ENCODE peak calls at places on chromosomes 4 and X, in ten cellular contexts. Q is suprapubic skin, I is transverse colon, V is GM12892, N is GM12878, P is GM12891, T is HepG2, R is stomach, D is breast epithelium, H is H1. J is an unnamed sample.

GRCh38 chr4:109278594-109279031 is 23.8 kb downstream of the COL25A1 start:
- DNase-seq in N (peak), R (no peak), Q (no peak), T (no peak), D (no peak), I (no peak), H (no peak), P (no peak), V (no peak), J (no peak)

GRCh38 chrX:11791090-11791489 is 33.1 kb downstream of the MSL3 start:
- DNase-seq in V (no peak), H (no peak), Q (no peak), R (no peak), D (no peak), I (no peak), T (no peak), N (no peak), P (no peak), J (no peak)

GRCh38 chr4:2962099-2962455 is 1.1 kb downstream of the NOP14 start:
- DNase-seq in D (no peak), N (no peak), T (no peak), I (no peak), P (no peak), R (no peak), Q (no peak), H (no peak), V (no peak), J (no peak)

GRCh38 chr4:16045687-16046086 is 38.1 kb downstream of the PROM1 start:
- DNase-seq in T (no peak), P (no peak), Q (no peak), N (no peak), R (no peak), D (no peak), H (no peak), I (no peak), V (no peak), J (no peak)

GRCh38 chr4:5884804-5885203 is 8.1 kb downstream of the CRMP1 start:
- DNase-seq in D (no peak), V (no peak), H (no peak), I (no peak), T (no peak), R (no peak), P (no peak), Q (no peak), N (no peak), J (no peak)

GRCh38 chrX:68761086-68761485 is 67.7 kb upstream of the EFNB1 start:
- DNase-seq in N (no peak), P (no peak), I (no peak), D (no peak), T (no peak), V (no peak), R (no peak), Q (no peak), H (no peak), J (no peak)

GRCh38 chr4:142703694-142704309 is 142.3 kb downstream of the INPP4B start:
- DNase-seq in N (no peak), R (no peak), P (no peak), V (no peak), Q (no peak), I (no peak), H (no peak), D (no peak), T (no peak), J (no peak)

GRCh38 chr4:41525129-41525528 is 12.8 kb upstream of the LIMCH1 start:
- DNase-seq in N (no peak), I (no peak), V (no peak), D (no peak), H (peak), Q (no peak), R (no peak), P (no peak), T (no peak), J (peak)

GRCh38 chr4:187064033-187064432 is 340.4 kb upstream of the FAT1 start:
- DNase-seq in I (no peak), R (no peak), N (no peak), T (no peak), D (no peak), P (no peak), V (no peak), H (no peak), Q (no peak), J (no peak)

GRCh38 chr4:1136028-1136427 is 22.7 kb upstream of the RNF212 start:
- DNase-seq in I (peak), V (no peak), R (no peak), N (no peak), D (no peak), H (no peak), Q (no peak), T (no peak), P (no peak), J (no peak)

GRCh38 chrX:96776966-96777365 is 92.3 kb downstream of the DIAPH2 start:
- DNase-seq in Q (no peak), V (no peak), H (no peak), D (no peak), T (no peak), R (no peak), P (no peak), N (no peak), I (no peak), J (no peak)

GRCh38 chr4:125772680-125773079 is 457.9 kb downstream of the FAT4 start:
- DNase-seq in D (no peak), T (no peak), V (no peak), N (no peak), H (no peak), Q (no peak), I (no peak), R (no peak), P (no peak), J (no peak)

GRCh38 chr4:156945532-156945931 is 26.1 kb downstream of the PDGFC start:
- DNase-seq in I (no peak), V (no peak), H (no peak), T (no peak), Q (no peak), N (no peak), R (no peak), D (no peak), P (no peak), J (no peak)

GRCh38 chrX:18288716-18289115 is 65.8 kb downstream of the SCML2 start:
- DNase-seq in N (no peak), P (no peak), D (no peak), I (no peak), V (no peak), H (no peak), Q (no peak), R (no peak), T (no peak), J (no peak)

GRCh38 chrX:50614460-50614859 is 143.8 kb upstream of the DGKK start:
- DNase-seq in P (no peak), T (no peak), N (no peak), R (no peak), V (no peak), I (no peak), H (no peak), Q (no peak), D (no peak), J (no peak)

GRCh38 chrX:83759872-83760271 is 101.1 kb upstream of the CYLC1 start:
- DNase-seq in T (peak), V (no peak), I (no peak), R (no peak), N (no peak), P (no peak), Q (no peak), H (no peak), D (no peak), J (no peak)

GRCh38 chrX:132833373-132833772 is 125.1 kb downstream of the HS6ST2 start:
- DNase-seq in T (no peak), N (no peak), V (no peak), I (no peak), R (no peak), Q (no peak), P (no peak), D (no peak), H (no peak), J (no peak)

GRCh38 chrX:97637289-97637688 is 753.6 kb downstream of the RPA4 start:
- DNase-seq in D (no peak), H (no peak), R (no peak), P (no peak), T (no peak), N (no peak), Q (no peak), I (no peak), V (no peak), J (no peak)

GRCh38 chr4:143380651-143381050 is 44.0 kb downstream of the GAB1 start:
- DNase-seq in I (no peak), R (no peak), P (no peak), Q (no peak), N (no peak), D (no peak), T (peak), H (no peak), V (no peak), J (no peak)

GRCh38 chr4:158068063-158068462 is 104.8 kb downstream of the GASK1B start:
- DNase-seq in V (no peak), R (no peak), N (no peak), D (no peak), Q (no peak), I (no peak), T (no peak), H (no peak), P (no peak), J (no peak)

DNA sequence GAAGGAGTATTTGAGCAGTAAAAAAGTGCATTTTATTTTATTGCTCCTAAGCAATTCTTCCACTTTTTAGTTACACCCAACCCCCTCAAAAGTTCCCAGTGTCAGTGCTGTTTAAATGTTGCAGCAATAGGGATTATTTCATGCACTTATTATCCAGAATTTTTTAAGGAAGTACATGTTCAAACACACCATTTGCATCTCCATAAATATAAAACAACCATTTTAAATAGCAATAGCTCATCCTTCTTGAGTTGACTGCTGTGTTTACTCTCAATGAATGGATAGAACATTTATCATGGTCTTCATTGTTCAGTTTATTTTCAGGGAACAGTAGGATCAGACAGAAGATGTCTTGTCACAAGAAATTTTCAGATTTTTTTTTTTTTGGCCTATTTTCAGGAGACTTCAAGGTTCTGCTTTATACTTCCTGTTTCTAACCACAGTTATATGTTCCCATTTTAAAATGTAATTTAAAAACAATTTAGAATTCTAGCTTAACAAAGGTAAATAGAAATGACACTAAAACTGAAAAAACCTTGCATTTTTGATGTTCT is 171.9 kb downstream of the TMA16 start:
- DNase-seq in V (no peak), N (no peak), T (no peak), R (no peak), H (no peak), D (no peak), I (no peak), P (no peak), Q (no peak), J (no peak)
- TF ChIP-seq POLR2AphosphoS5 in V (no peak), N (no peak), T (no peak), R (no peak), H (no peak), D (no peak), I (no peak), P (no peak), Q (no peak), J (no peak)

GRCh38 chrX:47776301-47776700 is 60.4 kb upstream of the ZNF81 start:
- DNase-seq in R (no peak), P (no peak), V (no peak), I (no peak), H (no peak), T (no peak), N (no peak), D (no peak), Q (no peak), J (no peak)

GRCh38 chrX:47772764-47773163 is 63.9 kb upstream of the ZNF81 start:
- DNase-seq in H (no peak), D (no peak), I (no peak), V (no peak), Q (no peak), P (no peak), T (no peak), R (no peak), N (no peak), J (no peak)

DNA sequence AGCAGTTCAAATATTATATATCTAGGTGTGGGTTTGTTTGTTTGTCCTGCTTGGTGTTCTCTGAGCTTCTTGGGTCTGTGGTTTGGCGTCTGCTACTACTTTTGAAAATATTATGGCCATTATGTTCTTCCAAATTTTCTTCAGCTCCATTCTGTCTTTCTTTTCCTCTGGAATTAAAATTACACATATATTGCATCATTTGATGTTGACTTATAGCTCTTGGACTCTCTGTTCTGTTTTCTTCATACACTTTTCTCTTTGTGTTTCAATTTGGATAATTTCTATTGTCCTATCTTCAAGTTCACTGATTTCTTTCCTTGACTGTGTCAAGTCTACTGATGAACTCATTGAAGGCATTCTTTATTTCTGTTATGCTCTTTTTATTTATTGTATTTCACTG is 65.2 kb upstream of the ZNF81 start:
- DNase-seq in H (no peak), I (no peak), V (no peak), R (no peak), N (no peak), Q (no peak), T (no peak), P (no peak), D (no peak), J (no peak)
- TF ChIP-seq POLR2AphosphoS5 in H (no peak), I (no peak), V (no peak), R (no peak), N (no peak), Q (no peak), T (no peak), P (no peak), D (no peak), J (no peak)

DNA sequence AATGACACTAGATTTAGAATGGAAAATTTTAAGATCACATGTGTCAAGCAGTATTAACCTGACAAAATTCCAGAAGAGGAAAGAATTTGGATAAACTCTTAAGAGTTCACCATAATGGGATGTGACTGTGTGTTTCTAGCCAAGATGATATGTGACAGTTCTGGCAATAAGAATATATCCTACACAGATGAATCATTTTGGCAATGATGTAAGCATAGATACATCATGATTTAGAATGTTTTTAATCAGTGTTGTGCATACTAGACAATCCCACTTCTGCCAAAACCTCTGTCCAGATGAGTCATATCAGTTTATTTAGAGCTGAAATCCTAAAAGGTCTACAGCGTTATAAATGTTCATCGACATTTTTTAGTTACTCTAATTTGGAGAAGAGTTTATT is 48.8 kb downstream of the PTCHD1 start:
- DNase-seq in D (no peak), H (no peak), T (no peak), R (no peak), Q (no peak), I (no peak), P (no peak), V (no peak), N (no peak), J (no peak)
- TF ChIP-seq POLR2AphosphoS5 in D (no peak), H (no peak), T (no peak), R (no peak), Q (no peak), I (peak), P (no peak), V (no peak), N (no peak), J (no peak)

GRCh38 chrX:30888526-30889146 is 418 bp downstream of the TAB3 start:
- DNase-seq in N (no peak), I (peak), H (no peak), Q (no peak), P (no peak), R (no peak), D (no peak), V (no peak), T (no peak), J (no peak)

GRCh38 chrX:30893206-30893605 is 4.2 kb upstream of the TAB3 start:
- DNase-seq in T (no peak), N (no peak), Q (no peak), P (no peak), D (no peak), I (no peak), H (no peak), R (peak), V (no peak), J (no peak)

GRCh38 chrX:30889147-30890125 is at the start of gene TAB3:
- DNase-seq in T (peak), R (peak), P (peak), Q (peak), N (peak), I (peak), V (peak), D (peak), H (peak), J (peak)

GRCh38 chrX:30895331-30895730 is 6.3 kb upstream of the TAB3 start:
- DNase-seq in T (peak), N (no peak), R (no peak), I (no peak), H (no peak), V (no peak), D (no peak), Q (no peak), P (no peak), J (no peak)

DNA sequence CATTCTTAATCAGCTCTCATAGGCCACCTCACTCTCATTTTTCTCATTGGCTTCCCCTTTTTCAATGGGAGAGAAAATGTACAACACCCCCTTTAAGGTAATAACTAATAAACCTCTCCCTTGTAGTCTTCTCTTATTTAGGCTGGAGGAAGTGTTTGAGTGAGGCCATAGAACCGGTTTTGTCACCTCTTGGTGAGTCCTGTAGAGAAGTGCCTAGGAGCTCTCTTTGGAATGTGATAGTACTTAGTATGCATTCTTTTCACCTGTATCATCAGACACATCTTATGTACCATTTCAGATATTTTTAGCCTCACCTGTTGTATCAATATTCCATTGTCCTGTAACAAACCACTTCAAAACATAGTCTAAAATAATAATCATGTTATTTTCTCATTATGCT is 3.5 kb upstream of the TAB3 start:
- DNase-seq in V (no peak), D (no peak), H (no peak), P (no peak), R (no peak), Q (no peak), N (no peak), I (no peak), T (no peak), J (no peak)
- TF ChIP-seq POLR2AphosphoS5 in V (no peak), D (no peak), H (no peak), P (no peak), R (no peak), Q (no peak), N (no peak), I (no peak), T (no peak), J (no peak)

GRCh38 chrX:23811135-23811781 is 28.3 kb downstream of the SAT1 start:
- DNase-seq in I (no peak), T (no peak), H (no peak), N (no peak), D (no peak), R (no peak), V (no peak), Q (no peak), P (no peak), J (no peak)
- TF ChIP-seq POLR2AphosphoS5 in I (no peak), T (no peak), H (no peak), N (no peak), D (peak), R (no peak), V (no peak), Q (peak), P (no peak), J (no peak)

J was measured in esophagus muscularis mucosa.